ENCODE peak calls at places on chromosomes 5 and 9, in four cellular contexts. D, O, S and Y are unnamed samples.

GRCh38 chr9:7172445-7173115 is 414.8 kb downstream of the KDM4C start:
- DNase-seq in S (no peak), O (no peak), D (no peak), Y (no peak)

GRCh38 chr5:165630211-165630866 is 2124.9 kb downstream of the MAT2B start:
- DNase-seq in O (no peak), S (peak; percentile 54), D (peak; percentile 48), Y (peak; percentile 31)

GRCh38 chr5:115168829-115169391 is 798 bp downstream of the TRIM36 start:
- DNase-seq in D (peak; percentile 40), O (no peak), S (no peak), Y (no peak)

GRCh38 chr5:107388111-107388861 is 282.5 kb downstream of the EFNA5 start:
- DNase-seq in O (no peak), S (no peak), D (no peak), Y (no peak)

GRCh38 chr5:109413463-109413862 is 3.7 kb upstream of the PJA2 start:
- DNase-seq in S (no peak), D (no peak), O (peak; percentile 8), Y (no peak)

GRCh38 chr9:135329571-135330306 is 149.8 kb upstream of the PPP1R26 start:
- DNase-seq in S (peak; percentile 39), O (no peak), D (no peak), Y (peak; percentile 64)

GRCh38 chr5:32044904-32045303 is 129.2 kb downstream of the GOLPH3 start:
- DNase-seq in O (no peak), D (no peak), S (no peak), Y (no peak)

GRCh38 chr9:77807846-77808749 is 160.0 kb upstream of the GNA14 start:
- DNase-seq in S (no peak), D (no peak), O (no peak), Y (no peak)

GRCh38 chr5:151758430-151759241 is at the start of gene ATOX1:
- DNase-seq in D (peak; percentile 91), S (peak; percentile 95), O (peak; percentile 38), Y (peak; percentile 94)

GRCh38 chr5:103232393-103232999 is 26.1 kb upstream of the MACIR start:
- DNase-seq in D (no peak), S (no peak), O (no peak), Y (no peak)

GRCh38 chr9:93022721-93023520 is 35.6 kb upstream of the SUSD3 start:
- DNase-seq in D (no peak), S (no peak), O (no peak), Y (no peak)

GRCh38 chr5:171874210-171874609 is 88.6 kb downstream of the SMIM23 start:
- DNase-seq in S (no peak), O (no peak), D (no peak), Y (no peak)

GRCh38 chr5:125140855-125141254 is 394.4 kb upstream of the ZNF608 start:
- DNase-seq in D (no peak), O (no peak), S (no peak), Y (no peak)

GRCh38 chr5:1119312-1119831 is 7.5 kb upstream of the SLC12A7 start:
- DNase-seq in O (no peak), S (no peak), D (no peak), Y (no peak)